ENCODE peak calls at places on chromosomes 11 and 22, in eight cellular contexts. One of them, this sample, is unnamed.

GRCh38 chr11:65215441-65216076 is 33.8 kb downstream of the CAPN1 start:
- DNase-seq in brain microvascular endothelial cell: no peak
- DNase-seq in A549: no peak
- DNase-seq in astrocyte: no peak
- DNase-seq in heart left ventricle: no peak
- DNase-seq in dorsolateral prefrontal cortex: no peak
- DNase-seq in endodermal cell: peak; percentile 51
- DNase-seq in endothelial cell of umbilical vein: no peak
- DNase-seq in this sample: no peak

GRCh38 chr22:23997092-23997491 is 8.2 kb downstream of the GSTT4 start:
- DNase-seq in brain microvascular endothelial cell: no peak
- DNase-seq in A549: no peak
- DNase-seq in astrocyte: no peak
- DNase-seq in heart left ventricle: no peak
- DNase-seq in dorsolateral prefrontal cortex: no peak
- DNase-seq in endodermal cell: no peak
- DNase-seq in endothelial cell of umbilical vein: no peak
- DNase-seq in this sample: no peak

GRCh38 chr11:73931039-73931645 is 19.7 kb upstream of the DNAJB13 start:
- DNase-seq in brain microvascular endothelial cell: peak; percentile 80
- DNase-seq in A549: peak; percentile 49
- DNase-seq in astrocyte: peak; percentile 65
- DNase-seq in heart left ventricle: no peak
- DNase-seq in dorsolateral prefrontal cortex: peak; percentile 44
- DNase-seq in endodermal cell: peak; percentile 76
- DNase-seq in endothelial cell of umbilical vein: peak; percentile 76
- DNase-seq in this sample: peak; percentile 59

GRCh38 chr11:70317576-70318305 is 47.3 kb downstream of the PPFIA1 start:
- DNase-seq in brain microvascular endothelial cell: no peak
- DNase-seq in A549: no peak
- DNase-seq in astrocyte: no peak
- DNase-seq in heart left ventricle: no peak
- DNase-seq in dorsolateral prefrontal cortex: no peak
- DNase-seq in endodermal cell: no peak
- DNase-seq in endothelial cell of umbilical vein: no peak
- DNase-seq in this sample: no peak

GRCh38 chr11:47981667-47982404 is 1.5 kb downstream of the PTPRJ start:
- DNase-seq in brain microvascular endothelial cell: no peak
- DNase-seq in A549: no peak
- DNase-seq in astrocyte: no peak
- DNase-seq in heart left ventricle: no peak
- DNase-seq in dorsolateral prefrontal cortex: no peak
- DNase-seq in endodermal cell: no peak
- DNase-seq in endothelial cell of umbilical vein: no peak
- DNase-seq in this sample: no peak

GRCh38 chr22:35484651-35485372 is 55.8 kb upstream of the RASD2 start:
- DNase-seq in brain microvascular endothelial cell: no peak
- DNase-seq in A549: no peak
- DNase-seq in astrocyte: peak; percentile 59
- DNase-seq in heart left ventricle: no peak
- DNase-seq in dorsolateral prefrontal cortex: no peak
- DNase-seq in endodermal cell: peak; percentile 77
- DNase-seq in endothelial cell of umbilical vein: no peak
- DNase-seq in this sample: no peak

GRCh38 chr22:26565181-26565580 is 24.8 kb downstream of the TPST2 start:
- DNase-seq in brain microvascular endothelial cell: no peak
- DNase-seq in A549: no peak
- DNase-seq in astrocyte: no peak
- DNase-seq in heart left ventricle: no peak
- DNase-seq in dorsolateral prefrontal cortex: no peak
- DNase-seq in endodermal cell: peak; percentile 68
- DNase-seq in endothelial cell of umbilical vein: no peak
- DNase-seq in this sample: no peak

GRCh38 chr11:121521145-121522042 is 68.6 kb upstream of the SORL1-AS1 start:
- DNase-seq in brain microvascular endothelial cell: no peak
- DNase-seq in A549: no peak
- DNase-seq in astrocyte: no peak
- DNase-seq in heart left ventricle: no peak
- DNase-seq in dorsolateral prefrontal cortex: no peak
- DNase-seq in endodermal cell: no peak
- DNase-seq in endothelial cell of umbilical vein: no peak
- DNase-seq in this sample: peak; percentile 21

GRCh38 chr11:73087730-73088129 is 54.4 kb downstream of the FCHSD2 start:
- DNase-seq in brain microvascular endothelial cell: no peak
- DNase-seq in A549: no peak
- DNase-seq in astrocyte: no peak
- DNase-seq in heart left ventricle: no peak
- DNase-seq in dorsolateral prefrontal cortex: no peak
- DNase-seq in endodermal cell: no peak
- DNase-seq in endothelial cell of umbilical vein: no peak
- DNase-seq in this sample: no peak

GRCh38 chr11:26102325-26102724 is 229.6 kb upstream of the ANO3 start:
- DNase-seq in brain microvascular endothelial cell: no peak
- DNase-seq in A549: no peak
- DNase-seq in astrocyte: no peak
- DNase-seq in heart left ventricle: no peak
- DNase-seq in dorsolateral prefrontal cortex: no peak
- DNase-seq in endodermal cell: no peak
- DNase-seq in endothelial cell of umbilical vein: no peak
- DNase-seq in this sample: no peak
- H3K4me3 ChIP-seq in brain microvascular endothelial cell: no peak overlapping the region
- H3K4me3 ChIP-seq in A549: no peak overlapping the region
- H3K4me3 ChIP-seq in astrocyte: no peak overlapping the region
- H3K4me3 ChIP-seq in heart left ventricle: no peak overlapping the region
- H3K4me3 ChIP-seq in dorsolateral prefrontal cortex: no peak overlapping the region
- H3K4me3 ChIP-seq in endodermal cell: no peak overlapping the region
- H3K4me3 ChIP-seq in endothelial cell of umbilical vein: no peak overlapping the region
- H3K4me3 ChIP-seq in this sample: no peak overlapping the region

GRCh38 chr22:40818747-40819662 is at the start of gene SLC25A17:
- DNase-seq in brain microvascular endothelial cell: peak; percentile 63
- DNase-seq in A549: peak; percentile 78
- DNase-seq in astrocyte: peak; percentile 59
- DNase-seq in heart left ventricle: peak; percentile 89
- DNase-seq in dorsolateral prefrontal cortex: peak; percentile 75
- DNase-seq in endodermal cell: peak; percentile 98
- DNase-seq in endothelial cell of umbilical vein: peak; percentile 87
- DNase-seq in this sample: peak; percentile 59
- TF ChIP-seq CTCF in brain microvascular endothelial cell: peak; percentile 69
- TF ChIP-seq CTCF in A549: peak; percentile 16
- TF ChIP-seq CTCF in astrocyte: no peak
- TF ChIP-seq CTCF in heart left ventricle: no peak
- TF ChIP-seq CTCF in dorsolateral prefrontal cortex: no peak
- TF ChIP-seq CTCF in endodermal cell: peak; percentile 69
- TF ChIP-seq CTCF in endothelial cell of umbilical vein: peak; percentile 61
- TF ChIP-seq CTCF in this sample: peak; percentile 27

GRCh38 chr11:68099474-68100405 is 21.4 kb downstream of the CHKA start:
- DNase-seq in brain microvascular endothelial cell: no peak
- DNase-seq in A549: no peak
- DNase-seq in astrocyte: peak; percentile 57
- DNase-seq in heart left ventricle: peak; percentile 50
- DNase-seq in dorsolateral prefrontal cortex: no peak
- DNase-seq in endodermal cell: peak; percentile 59
- DNase-seq in endothelial cell of umbilical vein: peak; percentile 92
- DNase-seq in this sample: peak; percentile 46
- H3K4me3 ChIP-seq in brain microvascular endothelial cell: peak overlapping the region; percentile 10
- H3K4me3 ChIP-seq in A549: no peak overlapping the region
- H3K4me3 ChIP-seq in astrocyte: no peak overlapping the region
- H3K4me3 ChIP-seq in heart left ventricle: no peak overlapping the region
- H3K4me3 ChIP-seq in dorsolateral prefrontal cortex: peak overlapping the region; percentile 15
- H3K4me3 ChIP-seq in endodermal cell: no peak overlapping the region
- H3K4me3 ChIP-seq in endothelial cell of umbilical vein: no peak overlapping the region
- H3K4me3 ChIP-seq in this sample: peak overlapping the region; percentile 43

GRCh38 chr22:45969801-45970464 is 7.0 kb downstream of the WNT7B start:
- DNase-seq in brain microvascular endothelial cell: no peak
- DNase-seq in A549: no peak
- DNase-seq in astrocyte: peak; percentile 11
- DNase-seq in heart left ventricle: no peak
- DNase-seq in dorsolateral prefrontal cortex: no peak
- DNase-seq in endodermal cell: no peak
- DNase-seq in endothelial cell of umbilical vein: no peak
- DNase-seq in this sample: no peak
- TF ChIP-seq CTCF in brain microvascular endothelial cell: no peak
- TF ChIP-seq CTCF in A549: no peak
- TF ChIP-seq CTCF in astrocyte: no peak
- TF ChIP-seq CTCF in heart left ventricle: no peak
- TF ChIP-seq CTCF in dorsolateral prefrontal cortex: no peak
- TF ChIP-seq CTCF in endodermal cell: no peak
- TF ChIP-seq CTCF in endothelial cell of umbilical vein: no peak
- TF ChIP-seq CTCF in this sample: no peak

GRCh38 chr11:43557553-43558031 is 122.9 kb upstream of the HSD17B12 start:
- DNase-seq in brain microvascular endothelial cell: no peak
- DNase-seq in A549: no peak
- DNase-seq in astrocyte: no peak
- DNase-seq in heart left ventricle: no peak
- DNase-seq in dorsolateral prefrontal cortex: no peak
- DNase-seq in endodermal cell: peak; percentile 71
- DNase-seq in endothelial cell of umbilical vein: no peak
- DNase-seq in this sample: no peak

GRCh38 chr11:43555811-43556210 is 124.7 kb upstream of the HSD17B12 start:
- DNase-seq in brain microvascular endothelial cell: peak; percentile 46
- DNase-seq in A549: no peak
- DNase-seq in astrocyte: peak; percentile 19
- DNase-seq in heart left ventricle: no peak
- DNase-seq in dorsolateral prefrontal cortex: no peak
- DNase-seq in endodermal cell: no peak
- DNase-seq in endothelial cell of umbilical vein: no peak
- DNase-seq in this sample: no peak

GRCh38 chr11:43556269-43556668 is 124.3 kb upstream of the HSD17B12 start:
- DNase-seq in brain microvascular endothelial cell: no peak
- DNase-seq in A549: no peak
- DNase-seq in astrocyte: no peak
- DNase-seq in heart left ventricle: no peak
- DNase-seq in dorsolateral prefrontal cortex: no peak
- DNase-seq in endodermal cell: no peak
- DNase-seq in endothelial cell of umbilical vein: no peak
- DNase-seq in this sample: no peak

GRCh38 chr11:43558056-43558455 is 122.5 kb upstream of the HSD17B12 start:
- DNase-seq in brain microvascular endothelial cell: no peak
- DNase-seq in A549: no peak
- DNase-seq in astrocyte: no peak
- DNase-seq in heart left ventricle: no peak
- DNase-seq in dorsolateral prefrontal cortex: no peak
- DNase-seq in endodermal cell: no peak
- DNase-seq in endothelial cell of umbilical vein: no peak
- DNase-seq in this sample: no peak

DNA sequence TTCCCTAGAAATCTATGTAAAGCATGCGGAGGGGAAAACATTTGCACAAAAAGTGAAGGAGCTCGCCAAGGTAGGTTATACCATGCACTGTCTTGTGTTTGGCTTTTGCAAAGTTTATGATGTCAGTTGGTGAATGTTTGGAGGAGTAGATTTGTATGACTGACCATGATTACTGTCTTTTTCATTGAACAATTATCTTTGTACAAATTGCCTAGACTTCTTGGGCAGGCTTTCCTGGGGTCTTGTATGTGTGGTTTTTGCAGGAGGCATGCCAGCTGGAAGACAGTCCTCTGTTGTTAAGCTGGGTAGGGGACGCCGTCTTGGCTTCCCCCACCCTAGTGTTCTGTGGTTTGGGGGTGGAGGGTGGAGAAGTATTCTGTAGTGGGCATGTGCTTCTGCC is 123.6 kb upstream of the HSD17B12 start:
- DNase-seq in brain microvascular endothelial cell: no peak
- DNase-seq in A549: no peak
- DNase-seq in astrocyte: no peak
- DNase-seq in heart left ventricle: no peak
- DNase-seq in dorsolateral prefrontal cortex: no peak
- DNase-seq in endodermal cell: no peak
- DNase-seq in endothelial cell of umbilical vein: no peak
- DNase-seq in this sample: no peak
- H3K4me3 ChIP-seq in brain microvascular endothelial cell: no peak overlapping the region
- H3K4me3 ChIP-seq in A549: peak overlapping the region; percentile 13
- H3K4me3 ChIP-seq in astrocyte: no peak overlapping the region
- H3K4me3 ChIP-seq in heart left ventricle: no peak overlapping the region
- H3K4me3 ChIP-seq in dorsolateral prefrontal cortex: no peak overlapping the region
- H3K4me3 ChIP-seq in endodermal cell: peak overlapping the region; percentile 70
- H3K4me3 ChIP-seq in endothelial cell of umbilical vein: no peak overlapping the region
- H3K4me3 ChIP-seq in this sample: no peak overlapping the region

GRCh38 chr11:20873054-20873453 is 203.7 kb downstream of the NELL1 start:
- DNase-seq in brain microvascular endothelial cell: no peak
- DNase-seq in A549: peak; percentile 10
- DNase-seq in astrocyte: no peak
- DNase-seq in heart left ventricle: no peak
- DNase-seq in dorsolateral prefrontal cortex: no peak
- DNase-seq in endodermal cell: peak; percentile 85
- DNase-seq in endothelial cell of umbilical vein: no peak
- DNase-seq in this sample: peak; percentile 22
- TF ChIP-seq CTCF in brain microvascular endothelial cell: no peak
- TF ChIP-seq CTCF in A549: peak; percentile 28
- TF ChIP-seq CTCF in astrocyte: no peak
- TF ChIP-seq CTCF in heart left ventricle: no peak
- TF ChIP-seq CTCF in dorsolateral prefrontal cortex: peak; percentile 35
- TF ChIP-seq CTCF in endodermal cell: peak; percentile 89
- TF ChIP-seq CTCF in endothelial cell of umbilical vein: no peak
- TF ChIP-seq CTCF in this sample: peak; percentile 77

GRCh38 chr11:130157840-130158239 is 1.7 kb upstream of the ST14 start:
- DNase-seq in brain microvascular endothelial cell: no peak
- DNase-seq in A549: no peak
- DNase-seq in astrocyte: no peak
- DNase-seq in heart left ventricle: no peak
- DNase-seq in dorsolateral prefrontal cortex: no peak
- DNase-seq in endodermal cell: no peak
- DNase-seq in endothelial cell of umbilical vein: no peak
- DNase-seq in this sample: no peak

GRCh38 chr11:130157111-130157510 is 2.5 kb upstream of the ST14 start:
- DNase-seq in brain microvascular endothelial cell: peak; percentile 92
- DNase-seq in A549: no peak
- DNase-seq in astrocyte: no peak
- DNase-seq in heart left ventricle: no peak
- DNase-seq in dorsolateral prefrontal cortex: no peak
- DNase-seq in endodermal cell: no peak
- DNase-seq in endothelial cell of umbilical vein: no peak
- DNase-seq in this sample: no peak

GRCh38 chr11:130160460-130161090 is 993 bp downstream of the ST14 start:
- DNase-seq in brain microvascular endothelial cell: no peak
- DNase-seq in A549: no peak
- DNase-seq in astrocyte: no peak
- DNase-seq in heart left ventricle: no peak
- DNase-seq in dorsolateral prefrontal cortex: no peak
- DNase-seq in endodermal cell: peak; percentile 70
- DNase-seq in endothelial cell of umbilical vein: no peak
- DNase-seq in this sample: no peak

GRCh38 chr11:130159657-130160459 is at the start of gene ST14:
- DNase-seq in brain microvascular endothelial cell: no peak
- DNase-seq in A549: no peak
- DNase-seq in astrocyte: no peak
- DNase-seq in heart left ventricle: no peak
- DNase-seq in dorsolateral prefrontal cortex: no peak
- DNase-seq in endodermal cell: peak; percentile 83
- DNase-seq in endothelial cell of umbilical vein: no peak
- DNase-seq in this sample: no peak

GRCh38 chr11:130159139-130159538 is 443 bp upstream of the ST14 start:
- DNase-seq in brain microvascular endothelial cell: no peak
- DNase-seq in A549: no peak
- DNase-seq in astrocyte: no peak
- DNase-seq in heart left ventricle: no peak
- DNase-seq in dorsolateral prefrontal cortex: no peak
- DNase-seq in endodermal cell: no peak
- DNase-seq in endothelial cell of umbilical vein: no peak
- DNase-seq in this sample: no peak
- H3K4me3 ChIP-seq in brain microvascular endothelial cell: no peak overlapping the region
- H3K4me3 ChIP-seq in A549: no peak overlapping the region
- H3K4me3 ChIP-seq in astrocyte: no peak overlapping the region
- H3K4me3 ChIP-seq in heart left ventricle: no peak overlapping the region
- H3K4me3 ChIP-seq in dorsolateral prefrontal cortex: no peak overlapping the region
- H3K4me3 ChIP-seq in endodermal cell: no peak overlapping the region
- H3K4me3 ChIP-seq in endothelial cell of umbilical vein: no peak overlapping the region
- H3K4me3 ChIP-seq in this sample: peak overlapping the region; percentile 91